ENCODE peak calls at places on chromosome 10, in eight cellular contexts. X, T, C, F, V, W, R and P are unnamed samples.

GRCh38 chr10:33237736-33238624 is 96.5 kb downstream of the NRP1 start:
- DNase-seq in X (no peak), T (no peak), C (no peak), F (peak; percentile 90), V (no peak), W (no peak), R (peak; percentile 90), P (no peak)

GRCh38 chr10:72049472-72049871 is 38.9 kb downstream of the SPOCK2 start:
- DNase-seq in X (no peak), T (no peak), C (no peak), F (no peak), V (no peak), W (no peak), R (no peak), P (no peak)

GRCh38 chr10:15120523-15120922 is 23.4 kb downstream of the RPP38 start:
- DNase-seq in X (no peak), T (no peak), C (no peak), F (no peak), V (no peak), W (no peak), R (peak; percentile 77), P (no peak)

GRCh38 chr10:73110345-73110849 is at the start of gene NUDT13:
- DNase-seq in X (peak; percentile 80), T (peak; percentile 77), C (peak; percentile 80), F (peak; percentile 77), V (no peak), W (peak; percentile 48), R (peak; percentile 87), P (peak; percentile 67)

GRCh38 chr10:77603529-77603927 is 34.1 kb downstream of the KCNMA1 start:
- DNase-seq in X (peak; percentile 64), T (no peak), C (no peak), F (no peak), V (no peak), W (peak; percentile 81), R (no peak), P (peak; percentile 15)

GRCh38 chr10:29719281-29719675 is 84.5 kb upstream of the SVIL start:
- DNase-seq in X (no peak), T (no peak), C (no peak), F (no peak), V (no peak), W (no peak), R (peak; percentile 58), P (no peak)

GRCh38 chr10:81831060-81831459 is 43.9 kb upstream of the NRG3 start:
- DNase-seq in X (no peak), T (no peak), C (no peak), F (no peak), V (no peak), W (no peak), R (no peak), P (no peak)

GRCh38 chr10:17801507-17801906 is 7.6 kb upstream of the MRC1 start:
- DNase-seq in X (no peak), T (no peak), C (no peak), F (no peak), V (no peak), W (no peak), R (no peak), P (no peak)

GRCh38 chr10:122077311-122077875 is 88.4 kb downstream of the TACC2 start:
- DNase-seq in X (no peak), T (no peak), C (no peak), F (no peak), V (no peak), W (no peak), R (no peak), P (no peak)

GRCh38 chr10:88786032-88786770 is 16.3 kb upstream of the LIPM start:
- DNase-seq in X (no peak), T (no peak), C (no peak), F (no peak), V (no peak), W (no peak), R (no peak), P (no peak)

GRCh38 chr10:28769147-28769604 is 91.9 kb downstream of the BAMBI start:
- DNase-seq in X (no peak), T (no peak), C (no peak), F (no peak), V (no peak), W (no peak), R (no peak), P (no peak)

GRCh38 chr10:51063659-51064535 is 10.4 kb upstream of the PRKG1 start:
- DNase-seq in X (no peak), T (no peak), C (no peak), F (no peak), V (peak; percentile 16), W (no peak), R (peak; percentile 78), P (no peak)

GRCh38 chr10:123380491-123381085 is 226.4 kb downstream of the BUB3 start:
- DNase-seq in X (no peak), T (no peak), C (no peak), F (peak; percentile 12), V (no peak), W (no peak), R (peak; percentile 29), P (no peak)

GRCh38 chr10:110643670-110644597 is at the start of gene RBM20:
- DNase-seq in X (peak; percentile 69), T (no peak), C (no peak), F (no peak), V (no peak), W (peak; percentile 50), R (peak; percentile 34), P (peak; percentile 81)

GRCh38 chr10:126337241-126337640 is 51.0 kb downstream of the ADAM12 start:
- DNase-seq in X (no peak), T (no peak), C (no peak), F (no peak), V (no peak), W (no peak), R (no peak), P (no peak)

GRCh38 chr10:108956149-108956548 is 967.2 kb downstream of the XPNPEP1 start:
- DNase-seq in X (no peak), T (no peak), C (no peak), F (no peak), V (no peak), W (no peak), R (no peak), P (no peak)

GRCh38 chr10:58806970-58807630 is 294.4 kb downstream of the BICC1 start:
- DNase-seq in X (no peak), T (no peak), C (no peak), F (no peak), V (no peak), W (no peak), R (no peak), P (no peak)

GRCh38 chr10:34719746-34720145 is 95.3 kb downstream of the PARD3 start:
- DNase-seq in X (no peak), T (no peak), C (no peak), F (no peak), V (no peak), W (no peak), R (no peak), P (no peak)

GRCh38 chr10:70367195-70367796 is 15.1 kb downstream of the LRRC20 start:
- DNase-seq in X (peak; percentile 46), T (no peak), C (no peak), F (no peak), V (no peak), W (no peak), R (no peak), P (no peak)

GRCh38 chr10:20659225-20659624 is 237.9 kb downstream of the NEBL start:
- DNase-seq in X (no peak), T (no peak), C (no peak), F (no peak), V (no peak), W (no peak), R (no peak), P (no peak)

GRCh38 chr10:31278279-31278941 is 40.6 kb upstream of the ZEB1 start:
- DNase-seq in X (no peak), T (no peak), C (no peak), F (no peak), V (no peak), W (no peak), R (peak; percentile 38), P (no peak)

GRCh38 chr10:78634835-78635234 is 433.9 kb upstream of the ZMIZ1 start:
- DNase-seq in X (no peak), T (no peak), C (no peak), F (no peak), V (no peak), W (no peak), R (peak; percentile 79), P (no peak)

GRCh38 chr10:72077275-72077990 is 10.9 kb downstream of the SPOCK2 start:
- DNase-seq in X (peak; percentile 37), T (no peak), C (no peak), F (no peak), V (no peak), W (peak; percentile 26), R (no peak), P (no peak)

GRCh38 chr10:104642311-104643022 is 1.4 kb downstream of the SORCS3 start:
- DNase-seq in X (no peak), T (no peak), C (peak; percentile 53), F (peak; percentile 46), V (no peak), W (no peak), R (peak; percentile 9), P (peak; percentile 54)
- TF ChIP-seq CTCF in X (no peak), T (no peak), C (peak; percentile 47), F (peak; percentile 40), V (no peak), W (no peak), R (peak; percentile 39), P (peak; percentile 27)

GRCh38 chr10:124561206-124561605 is 99.6 kb downstream of the LHPP start:
- DNase-seq in X (no peak), T (no peak), C (no peak), F (no peak), V (no peak), W (peak; percentile 34), R (no peak), P (no peak)
- H3K4me1 ChIP-seq in X (peaks cover 25% of the 10 kb centered on the region), T (peaks cover 12% of the 10 kb centered on the region), C (no peaks in the 10 kb centered on the region), F (no peaks in the 10 kb centered on the region), V (peaks cover 23% of the 10 kb centered on the region), W (peaks cover 9% of the 10 kb centered on the region), R (peaks cover 33% of the 10 kb centered on the region), P (no peaks in the 10 kb centered on the region)

GRCh38 chr10:117926491-117926890 is 120.2 kb downstream of the RAB11FIP2 start:
- DNase-seq in X (no peak), T (no peak), C (no peak), F (no peak), V (no peak), W (no peak), R (peak; percentile 13), P (no peak)

GRCh38 chr10:117929321-117930067 is 117.2 kb downstream of the RAB11FIP2 start:
- DNase-seq in X (no peak), T (no peak), C (no peak), F (no peak), V (no peak), W (no peak), R (no peak), P (no peak)

GRCh38 chr10:117927871-117928270 is 118.9 kb downstream of the RAB11FIP2 start:
- DNase-seq in X (no peak), T (no peak), C (no peak), F (no peak), V (no peak), W (no peak), R (no peak), P (no peak)

GRCh38 chr10:117925369-117925768 is 121.4 kb downstream of the RAB11FIP2 start:
- DNase-seq in X (no peak), T (no peak), C (no peak), F (no peak), V (no peak), W (no peak), R (no peak), P (no peak)

GRCh38 chr10:117927334-117927733 is 119.4 kb downstream of the RAB11FIP2 start:
- DNase-seq in X (no peak), T (no peak), C (no peak), F (no peak), V (no peak), W (no peak), R (no peak), P (no peak)
- H3K4me3 ChIP-seq in X (no peak overlapping the region), T (no peak overlapping the region), C (no peak overlapping the region), F (no peak overlapping the region), V (no peak overlapping the region), W (no peak overlapping the region), R (no peak overlapping the region), P (no peak overlapping the region)

GRCh38 chr10:80503584-80504157 is 34.0 kb upstream of the SH2D4B start:
- DNase-seq in X (no peak), T (no peak), C (no peak), F (no peak), V (no peak), W (no peak), R (no peak), P (no peak)
- TF ChIP-seq CTCF in X (no peak), T (no peak), C (no peak), F (no peak), V (no peak), W (no peak), R (no peak), P (no peak)